ENCODE peak calls at places on chromosomes 4 and X, in four cellular contexts. I, D, K and N are unnamed samples.

GRCh38 chr4:159204566-159204965 is 101.7 kb downstream of the RAPGEF2 start:
- DNase-seq in D (no peak), I (no peak), K (no peak), N (no peak)

GRCh38 chr4:81166431-81166830 is 48.6 kb downstream of the PRKG2 start:
- DNase-seq in K (peak), I (no peak), D (no peak), N (no peak)

GRCh38 chrX:51975811-51976210 is 82.4 kb downstream of the MAGED1 start:
- DNase-seq in D (no peak), K (no peak), I (no peak), N (no peak)

GRCh38 chrX:134636859-134637258 is 21.4 kb downstream of the PLAC1 start:
- DNase-seq in I (no peak), K (peak), D (no peak), N (no peak)

GRCh38 chrX:47540754-47541538 is 20.1 kb upstream of the ARAF start:
- DNase-seq in I (peak), D (no peak), K (peak), N (no peak)

GRCh38 chr4:3719836-3720235 is 46.3 kb upstream of the ADRA2C start:
- DNase-seq in I (no peak), K (no peak), D (no peak), N (no peak)

GRCh38 chr4:17817027-17817426 is 6.2 kb downstream of the NCAPG start:
- DNase-seq in K (peak), D (no peak), I (peak), N (peak)

GRCh38 chr4:179095585-179096228 is 1653.5 kb upstream of the AGA start:
- DNase-seq in D (no peak), I (no peak), K (no peak), N (peak)

GRCh38 chr4:149164282-149164681 is 651.4 kb downstream of the IQCM start:
- DNase-seq in I (no peak), K (peak), D (no peak), N (no peak)

GRCh38 chrX:110395877-110396276 is 37.2 kb downstream of the RTL9 start:
- DNase-seq in I (no peak), K (peak), D (no peak), N (no peak)

GRCh38 chr4:64000241-64000640 is 409.0 kb downstream of the TECRL start:
- DNase-seq in I (no peak), D (no peak), K (no peak), N (no peak)

GRCh38 chrX:150581093-150581775 is 12.8 kb downstream of the MTM1 start:
- DNase-seq in D (no peak), K (peak), I (no peak), N (no peak)

GRCh38 chr4:77308843-77309242 is 151.8 kb downstream of the CCNG2 start:
- DNase-seq in K (peak), I (peak), D (no peak), N (peak)

GRCh38 chrX:37652053-37652452 is 33.5 kb upstream of the XK start:
- DNase-seq in D (no peak), I (no peak), K (no peak), N (no peak)

GRCh38 chrX:142214081-142214480 is 9.0 kb upstream of the MAGEC2 start:
- DNase-seq in D (no peak), I (no peak), K (no peak), N (no peak)

GRCh38 chr4:80492761-80493160 is 157.2 kb downstream of the CFAP299 start:
- DNase-seq in K (no peak), D (no peak), I (no peak), N (peak)

GRCh38 chr4:137509855-137510282 is 22.4 kb downstream of the PCDH18 start:
- DNase-seq in D (no peak), K (peak), I (no peak), N (no peak)

GRCh38 chr4:183430317-183430986 is 14.0 kb upstream of the CDKN2AIP start:
- DNase-seq in I (no peak), K (peak), D (no peak), N (peak)

GRCh38 chrX:40105016-40105790 is 7.4 kb upstream of the BCOR start:
- DNase-seq in K (peak), D (no peak), I (peak), N (peak)

GRCh38 chr4:129364747-129365452 is 268.9 kb downstream of the C4orf33 start:
- DNase-seq in D (no peak), I (no peak), K (no peak), N (no peak)

GRCh38 chr4:7842384-7843279 is 97.0 kb downstream of the AFAP1 start:
- DNase-seq in D (no peak), I (no peak), K (peak), N (no peak)

GRCh38 chrX:43693602-43694406 is 37.7 kb downstream of the MAOA start:
- DNase-seq in K (peak), I (no peak), D (no peak), N (no peak)

GRCh38 chr4:6509587-6509986 is 37.2 kb upstream of the PPP2R2C start:
- DNase-seq in K (no peak), D (peak), I (no peak), N (no peak)

GRCh38 chr4:8297691-8298485 is 28.3 kb downstream of the HTRA3 start:
- DNase-seq in D (peak), I (no peak), K (no peak), N (no peak)

GRCh38 chr4:130478406-130478805 is 1382.5 kb downstream of the C4orf33 start:
- DNase-seq in K (peak), I (no peak), D (no peak), N (no peak)

GRCh38 chr4:186486172-186486571 is 69.2 kb downstream of the MTNR1A start:
- DNase-seq in K (no peak), I (no peak), D (no peak), N (no peak)

GRCh38 chrX:77689376-77689775 is 96.6 kb downstream of the ATRX start:
- DNase-seq in I (no peak), D (no peak), K (no peak), N (no peak)